ENCODE peak calls at places on chromosomes 4 and X, in seven cellular contexts. H, E, A, Y, F, U and L are unnamed samples.

GRCh38 chr4:5469151-5469775 is 239.1 kb downstream of the EVC2 start:
- DNase-seq in H (no peak), E (no peak), A (no peak), Y (no peak), F (no peak), U (no peak), L (peak)

GRCh38 chr4:184937030-184937710 is 81.1 kb upstream of the HELT start:
- DNase-seq in H (no peak), E (no peak), A (no peak), Y (no peak), F (no peak), U (no peak), L (no peak)

GRCh38 chrX:139759637-139760036 is 51.7 kb upstream of the MCF2 start:
- DNase-seq in H (peak), E (no peak), A (no peak), Y (no peak), F (peak), U (no peak), L (no peak)

GRCh38 chr4:145389566-145389965 is 92.1 kb upstream of the SMAD1 start:
- DNase-seq in H (no peak), E (no peak), A (no peak), Y (no peak), F (no peak), U (no peak), L (no peak)

GRCh38 chr4:4655901-4656300 is 114.1 kb upstream of the STX18 start:
- DNase-seq in H (no peak), E (no peak), A (no peak), Y (no peak), F (no peak), U (no peak), L (no peak)

GRCh38 chrX:41480508-41481260 is 33.5 kb downstream of the NYX start:
- DNase-seq in H (no peak), E (no peak), A (no peak), Y (no peak), F (no peak), U (no peak), L (no peak)

GRCh38 chrX:79645749-79646148 is 278.6 kb upstream of the ITM2A start:
- DNase-seq in H (no peak), E (no peak), A (no peak), Y (no peak), F (no peak), U (no peak), L (no peak)

GRCh38 chr4:172018358-172018757 is 205.2 kb downstream of the GALNTL6 start:
- DNase-seq in H (no peak), E (no peak), A (no peak), Y (no peak), F (no peak), U (no peak), L (no peak)

GRCh38 chrX:102835504-102836146 is 101.4 kb upstream of the RAB40AL start:
- DNase-seq in H (no peak), E (no peak), A (no peak), Y (no peak), F (peak), U (no peak), L (no peak)

GRCh38 chr4:108031427-108032083 is 41.9 kb downstream of the HADH start:
- DNase-seq in H (peak), E (no peak), A (no peak), Y (no peak), F (no peak), U (no peak), L (no peak)

GRCh38 chr4:108029731-108030130 is 40.0 kb downstream of the HADH start:
- DNase-seq in H (peak), E (no peak), A (no peak), Y (no peak), F (no peak), U (no peak), L (no peak)

GRCh38 chr4:108033348-108033747 is 43.7 kb downstream of the HADH start:
- DNase-seq in H (no peak), E (no peak), A (no peak), Y (no peak), F (peak), U (no peak), L (no peak)

GRCh38 chr4:108029321-108029720 is 39.6 kb downstream of the HADH start:
- DNase-seq in H (no peak), E (no peak), A (no peak), Y (no peak), F (no peak), U (no peak), L (no peak)

DNA sequence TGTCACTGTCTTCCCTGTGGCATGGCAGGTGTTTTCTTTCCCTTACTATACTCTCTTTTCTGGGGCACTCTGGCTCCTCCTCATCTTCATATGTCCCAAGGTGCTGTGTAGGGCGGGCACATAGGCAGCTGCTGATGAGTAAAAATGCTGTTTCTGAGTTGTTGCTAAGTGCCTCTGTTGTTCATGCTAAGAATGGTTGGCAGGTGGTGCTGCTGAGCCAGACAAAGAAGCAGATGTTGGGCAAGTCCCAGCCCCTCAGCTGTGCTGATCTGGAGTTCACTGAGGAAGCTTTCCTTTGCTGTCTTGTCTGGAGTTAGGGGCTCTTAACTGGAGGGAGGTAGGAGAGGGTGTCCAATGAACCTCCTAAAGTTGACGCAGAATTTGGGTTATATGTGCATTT is 40.6 kb downstream of the HADH start:
- DNase-seq in H (peak), E (no peak), A (peak), Y (no peak), F (peak), U (no peak), L (no peak)
- TF ChIP-seq CTCF in H (peak), E (no peak), A (peak), Y (peak), F (peak), U (peak), L (peak)

GRCh38 chr4:181271241-181271640 is 972.0 kb upstream of the TENM3 start:
- DNase-seq in H (no peak), E (no peak), A (no peak), Y (no peak), F (no peak), U (no peak), L (no peak)

DNA sequence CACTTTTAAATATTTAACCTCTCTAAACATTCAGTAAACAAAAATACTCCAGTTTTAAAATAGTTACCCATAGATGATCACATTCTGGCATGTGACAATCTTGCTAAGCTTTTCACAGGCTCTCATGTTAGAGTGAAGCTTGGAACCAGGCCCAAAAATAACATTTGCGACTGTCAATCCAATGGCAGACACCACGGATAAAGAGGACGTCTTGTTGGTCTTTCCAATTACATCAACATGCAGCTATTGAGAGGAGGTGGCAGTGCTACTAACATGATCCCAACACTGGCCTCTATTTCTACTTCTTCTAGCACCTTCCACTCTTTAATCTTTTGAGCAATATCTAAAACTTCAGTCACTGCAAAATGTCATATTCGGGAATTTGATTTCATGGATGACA is 970.8 kb upstream of the TENM3 start:
- DNase-seq in H (no peak), E (no peak), A (no peak), Y (no peak), F (peak), U (no peak), L (no peak)
- TF ChIP-seq CTCF in H (no peak), E (no peak), A (no peak), Y (no peak), F (no peak), U (no peak), L (no peak)

GRCh38 chr4:130747842-130748241 is 1651.9 kb downstream of the C4orf33 start:
- DNase-seq in H (peak), E (no peak), A (no peak), Y (no peak), F (no peak), U (no peak), L (no peak)
- TF ChIP-seq CTCF in H (no peak), E (no peak), A (peak), Y (no peak), F (no peak), U (peak), L (peak)

GRCh38 chr4:95107004-95107403 is 349.2 kb downstream of the BMPR1B start:
- DNase-seq in H (peak), E (no peak), A (no peak), Y (no peak), F (no peak), U (no peak), L (no peak)

GRCh38 chr4:95105112-95105511 is 347.4 kb downstream of the BMPR1B start:
- DNase-seq in H (no peak), E (no peak), A (no peak), Y (no peak), F (no peak), U (no peak), L (no peak)

GRCh38 chr4:95106408-95106928 is 348.7 kb downstream of the BMPR1B start:
- DNase-seq in H (peak), E (no peak), A (no peak), Y (no peak), F (no peak), U (no peak), L (no peak)

GRCh38 chr4:95105983-95106382 is 348.2 kb downstream of the BMPR1B start:
- DNase-seq in H (no peak), E (no peak), A (no peak), Y (no peak), F (no peak), U (no peak), L (no peak)

GRCh38 chr4:95102391-95102790 is 344.6 kb downstream of the BMPR1B start:
- DNase-seq in H (no peak), E (no peak), A (no peak), Y (no peak), F (no peak), U (no peak), L (no peak)
- TF ChIP-seq CTCF in H (no peak), E (no peak), A (no peak), Y (no peak), F (no peak), U (no peak), L (no peak)